ENCODE peak calls at places on chromosomes 7 and 10, in nine cellular contexts. P is CD8-positive, alpha-beta T cell; M is activated T-helper 1 cell treated with anti-CD3 and anti-CD28 coated beads, Interleukin-12 subunit alpha, Interleukin-12 subunit beta, Interleukin-2, Interleukin-4 antibody, amounts not matched to agents 30 ng/mL and 10 ng/mL and 1 ng/mL, durations not matched to agents 14 hours and 24 hours and 36 hours; T is stimulated activated CD4-positive, alpha-beta T cell treated with anti-CD3 and anti-CD28 coated beads, Interleukin-1b, Interleukin-23, amount 100 ng/mL, for 1 hour; K is astrocyte of the cerebellum; Y is NCI-H774; Z is neuronal stem cell; F is GM23338; C is GM12891. G is an unnamed sample.

GRCh38 chr10:22649390-22649841 is 65.0 kb downstream of the PIP4K2A start:
- DNase-seq in M (no peak), Y (no peak), K (no peak), T (no peak), P (no peak), Z (no peak), F (no peak), C (no peak), G (no peak)

GRCh38 chr7:105656922-105657521 is 75.7 kb upstream of the EFCAB10 start:
- DNase-seq in Z (no peak), F (peak), M (peak), C (peak), T (peak), K (no peak), P (peak), Y (peak), G (no peak)

GRCh38 chr7:132773527-132773956 is 197.3 kb upstream of the PLXNA4 start:
- DNase-seq in P (no peak), T (no peak), C (no peak), K (peak), Z (no peak), Y (no peak), F (no peak), M (no peak), G (no peak)

GRCh38 chr10:95706990-95707389 is 13.3 kb upstream of the TCTN3 start:
- DNase-seq in C (no peak), F (no peak), T (no peak), K (no peak), Z (no peak), M (no peak), Y (no peak), P (no peak), G (no peak)

GRCh38 chr7:716636-717035 is 9.9 kb upstream of the DNAAF5 start:
- DNase-seq in F (no peak), C (no peak), Z (no peak), P (no peak), T (no peak), M (no peak), Y (no peak), K (no peak), G (no peak)

GRCh38 chr10:91552706-91553105 is 80.2 kb downstream of the PPP1R3C start:
- DNase-seq in M (no peak), P (no peak), C (no peak), Z (no peak), F (peak), Y (no peak), K (no peak), T (no peak), G (no peak)

GRCh38 chr7:79936281-79936983 is 198.2 kb upstream of the GNAI1 start:
- DNase-seq in K (no peak), M (no peak), Y (no peak), T (no peak), P (no peak), C (no peak), F (no peak), Z (no peak), G (no peak)

GRCh38 chr7:155551785-155552611 is 5.6 kb upstream of the CNPY1 start:
- DNase-seq in M (no peak), T (no peak), C (no peak), K (no peak), P (no peak), Z (no peak), Y (no peak), F (no peak), G (no peak)

GRCh38 chr7:2665359-2665791 is 22.6 kb upstream of the AMZ1 start:
- DNase-seq in P (no peak), M (no peak), K (no peak), Z (no peak), C (no peak), F (no peak), T (no peak), Y (no peak), G (no peak)

GRCh38 chr7:111914287-111914686 is 291.9 kb downstream of the DOCK4 start:
- DNase-seq in K (no peak), C (peak), T (no peak), F (no peak), M (no peak), Z (no peak), Y (no peak), P (no peak), G (no peak)

GRCh38 chr10:78844956-78845355 is 223.8 kb upstream of the ZMIZ1 start:
- DNase-seq in Y (no peak), M (no peak), F (peak), K (no peak), C (no peak), P (no peak), Z (no peak), T (no peak), G (no peak)

GRCh38 chr10:77524300-77524711 is 113.3 kb downstream of the KCNMA1 start:
- DNase-seq in Y (no peak), M (no peak), P (no peak), K (peak), F (no peak), C (no peak), Z (no peak), T (no peak), G (no peak)

GRCh38 chr10:105743343-105744056 is 1102.4 kb downstream of the SORCS3 start:
- DNase-seq in K (no peak), M (no peak), T (no peak), Y (no peak), F (no peak), C (no peak), Z (no peak), P (no peak), G (no peak)

GRCh38 chr7:111758332-111758731 is 196.0 kb upstream of the IMMP2L start:
- DNase-seq in F (no peak), Z (no peak), P (no peak), Y (no peak), T (no peak), C (no peak), K (no peak), M (no peak), G (no peak)

G was measured in aorta.